ENCODE peak calls at places on chromosome 5, in four cellular contexts. Y is CD8-positive, alpha-beta memory T cell; K is left ventricle myocardium inferior; P is hepatocyte. N is an unnamed sample. For H3K36me3, the result is how much of the 10 kb centered on the place peaks cover.

GRCh38 chr5:103120607-103121200 is 603 bp downstream of the PPIP5K2 start:
- DNase-seq in Y (no peak), K (no peak), P (peak), N (no peak)

GRCh38 chr5:43601454-43602260 is 1.3 kb upstream of the NNT start:
- DNase-seq in Y (no peak), K (no peak), P (no peak), N (no peak)

GRCh38 chr5:151255621-151256286 is 2.8 kb downstream of the GM2A start:
- DNase-seq in Y (no peak), K (no peak), P (no peak), N (no peak)

GRCh38 chr5:89262030-89262429 is 379.0 kb upstream of the MEF2C start:
- DNase-seq in Y (no peak), K (no peak), P (no peak), N (no peak)

GRCh38 chr5:135977375-135977928 is 22.7 kb upstream of the LECT2 start:
- DNase-seq in Y (no peak), K (peak), P (peak), N (peak)

GRCh38 chr5:73985145-73985544 is 359.1 kb downstream of the ARHGEF28 start:
- DNase-seq in Y (no peak), K (no peak), P (peak), N (peak)

GRCh38 chr5:103808464-103809106 is 246.0 kb upstream of the NUDT12 start:
- DNase-seq in Y (no peak), K (no peak), P (peak), N (no peak)

GRCh38 chr5:87074934-87075541 is 192.6 kb upstream of the RASA1 start:
- DNase-seq in Y (peak), K (no peak), P (no peak), N (no peak)

GRCh38 chr5:10668697-10669096 is 92.3 kb downstream of the DAP start:
- DNase-seq in Y (no peak), K (no peak), P (no peak), N (no peak)

GRCh38 chr5:19739691-19740090 is 248.3 kb downstream of the CDH18 start:
- DNase-seq in Y (no peak), K (no peak), P (no peak), N (no peak)

GRCh38 chr5:95823738-95824609 is 1.4 kb upstream of the GLRX start:
- DNase-seq in Y (peak), K (peak), P (peak), N (no peak)

GRCh38 chr5:142013734-142014495 is 1.1 kb upstream of the GNPDA1 start:
- DNase-seq in Y (no peak), K (peak), P (peak), N (peak)

GRCh38 chr5:113195197-113195715 is 218.7 kb downstream of the DCP2 start:
- DNase-seq in Y (no peak), K (no peak), P (no peak), N (no peak)

GRCh38 chr5:90248640-90249039 is 160.9 kb downstream of the CETN3 start:
- DNase-seq in Y (no peak), K (no peak), P (no peak), N (no peak)

GRCh38 chr5:135344351-135344750 is 54.7 kb downstream of the MACROH2A1 start:
- DNase-seq in Y (no peak), K (no peak), P (no peak), N (no peak)

GRCh38 chr5:41973087-41973486 is 48.0 kb downstream of the FBXO4 start:
- DNase-seq in Y (no peak), K (no peak), P (no peak), N (no peak)

GRCh38 chr5:138448481-138449398 is 9.9 kb downstream of the REEP2 start:
- DNase-seq in Y (no peak), K (no peak), P (no peak), N (no peak)

GRCh38 chr5:56819027-56819881 is 3.9 kb downstream of the MAP3K1 start:
- DNase-seq in Y (no peak), K (no peak), P (no peak), N (no peak)

GRCh38 chr5:80761176-80761575 is 106.4 kb upstream of the DHFR start:
- DNase-seq in Y (no peak), K (no peak), P (no peak), N (no peak)

GRCh38 chr5:45179686-45180085 is 370.9 kb downstream of the MRPS30 start:
- DNase-seq in Y (no peak), K (no peak), P (no peak), N (no peak)

GRCh38 chr5:141369994-141370848 is at the start of gene PCDHGB3:
- DNase-seq in Y (peak), K (peak), P (no peak), N (no peak)

GRCh38 chr5:34009610-34010009 is 1.8 kb upstream of the AMACR start:
- DNase-seq in Y (no peak), K (no peak), P (no peak), N (no peak)

GRCh38 chr5:2711446-2712425 is 39.7 kb downstream of the IRX2 start:
- DNase-seq in Y (no peak), K (no peak), P (no peak), N (peak)

GRCh38 chr5:142900926-142901325 is 130.7 kb downstream of the ARHGAP26 start:
- DNase-seq in Y (no peak), K (no peak), P (peak), N (no peak)

GRCh38 chr5:108798866-108799265 is 51.2 kb downstream of the FER start:
- DNase-seq in Y (no peak), K (no peak), P (no peak), N (no peak)

GRCh38 chr5:107112207-107112606 is 558.5 kb downstream of the EFNA5 start:
- DNase-seq in Y (no peak), K (no peak), P (no peak), N (no peak)

GRCh38 chr5:150278046-150278760 is 11.4 kb downstream of the CAMK2A start:
- DNase-seq in Y (no peak), K (no peak), P (no peak), N (no peak)

GRCh38 chr5:88092938-88093635 is 175.6 kb downstream of the TMEM161B start:
- DNase-seq in Y (no peak), K (no peak), P (no peak), N (no peak)

GRCh38 chr5:178530526-178530925 is 59.7 kb downstream of the COL23A1 start:
- DNase-seq in Y (no peak), K (no peak), P (no peak), N (no peak)

GRCh38 chr5:137622850-137623249 is 113.0 kb downstream of the KLHL3 start:
- DNase-seq in Y (no peak), K (peak), P (no peak), N (peak)

GRCh38 chr5:54834121-54834842 is 151.1 kb downstream of the ESM1 start:
- DNase-seq in Y (no peak), K (peak), P (no peak), N (no peak)

GRCh38 chr5:95380103-95380628 is 11.0 kb upstream of the FAM81B start:
- DNase-seq in Y (no peak), K (no peak), P (no peak), N (no peak)

DNA sequence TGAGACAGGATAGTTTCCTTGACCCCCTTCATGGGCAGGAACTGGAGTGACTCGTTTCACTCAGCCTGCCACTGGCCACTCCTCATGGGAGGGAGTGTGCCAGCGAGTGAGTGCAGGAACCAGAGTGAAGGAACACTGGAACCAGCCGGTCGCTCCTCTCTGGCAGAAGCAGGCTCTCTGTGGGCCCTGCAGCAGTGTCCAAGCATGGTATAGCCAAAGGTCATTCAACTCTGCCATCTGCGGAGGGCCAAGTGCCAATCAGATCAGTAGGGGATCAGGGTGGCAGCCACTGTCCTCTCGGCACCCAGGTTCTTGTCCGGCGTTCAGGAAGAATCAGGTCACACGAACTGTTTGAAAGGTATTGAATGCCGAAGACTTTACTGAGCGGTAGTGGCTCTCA is 169.2 kb upstream of the PPP1R2B start:
- DNase-seq in Y (no peak), K (peak), P (no peak), N (peak)
- H3K36me3 ChIP-seq in Y (under half), K (under half), P (under half), N (under half)

GRCh38 chr5:168694289-168694688 is 115.1 kb upstream of the PANK3 start:
- DNase-seq in Y (no peak), K (no peak), P (no peak), N (no peak)

GRCh38 chr5:168693297-168693696 is 114.1 kb upstream of the PANK3 start:
- DNase-seq in Y (no peak), K (no peak), P (no peak), N (no peak)

GRCh38 chr5:168689278-168689677 is 110.1 kb upstream of the PANK3 start:
- DNase-seq in Y (no peak), K (no peak), P (no peak), N (no peak)

GRCh38 chr5:168693883-168694282 is 114.7 kb upstream of the PANK3 start:
- DNase-seq in Y (no peak), K (no peak), P (no peak), N (no peak)

DNA sequence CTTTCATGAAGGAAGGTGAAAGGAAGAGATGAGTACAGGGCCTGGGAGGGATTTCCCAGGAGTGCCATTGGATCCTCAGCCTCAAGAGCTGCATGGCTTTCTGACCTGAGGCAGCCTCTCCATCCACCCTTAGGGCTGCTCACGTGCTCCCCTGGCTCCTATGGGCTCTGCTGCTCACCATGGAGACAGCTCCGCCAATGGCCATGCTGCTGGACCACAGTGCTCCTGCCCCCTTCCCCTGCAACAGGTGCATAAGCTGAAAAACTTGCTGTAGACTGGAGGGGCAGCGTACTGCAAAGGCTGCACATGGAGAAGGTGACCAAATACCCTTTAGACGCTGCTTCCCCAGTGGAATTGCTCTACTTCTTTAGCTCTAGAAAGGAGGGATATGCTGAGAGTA is 112.7 kb upstream of the PANK3 start:
- DNase-seq in Y (no peak), K (no peak), P (no peak), N (no peak)
- H3K36me3 ChIP-seq in Y (under half), K (under half), P (under half), N (under half)

GRCh38 chr5:78888580-78889187 is 96.4 kb downstream of the ARSB start:
- DNase-seq in Y (no peak), K (peak), P (no peak), N (no peak)
- H3K36me3 ChIP-seq in Y (under half), K (under half), P (under half), N (under half)

GRCh38 chr5:132762246-132763000 is 14.6 kb downstream of the SEPTIN8 start:
- DNase-seq in Y (no peak), K (no peak), P (no peak), N (peak)

GRCh38 chr5:132764671-132765070 is 12.4 kb downstream of the SEPTIN8 start:
- DNase-seq in Y (no peak), K (no peak), P (no peak), N (no peak)

GRCh38 chr5:132761321-132762240 is 14.4 kb downstream of the CCNI2 start:
- DNase-seq in Y (no peak), K (no peak), P (no peak), N (peak)

GRCh38 chr5:132764051-132764450 is 13.0 kb downstream of the SEPTIN8 start:
- DNase-seq in Y (no peak), K (no peak), P (no peak), N (no peak)

GRCh38 chr5:132763369-132764036 is 13.5 kb downstream of the SEPTIN8 start:
- DNase-seq in Y (no peak), K (no peak), P (no peak), N (no peak)
- H3K36me3 ChIP-seq in Y (under half), K (half or more), P (under half), N (half or more)

DNA sequence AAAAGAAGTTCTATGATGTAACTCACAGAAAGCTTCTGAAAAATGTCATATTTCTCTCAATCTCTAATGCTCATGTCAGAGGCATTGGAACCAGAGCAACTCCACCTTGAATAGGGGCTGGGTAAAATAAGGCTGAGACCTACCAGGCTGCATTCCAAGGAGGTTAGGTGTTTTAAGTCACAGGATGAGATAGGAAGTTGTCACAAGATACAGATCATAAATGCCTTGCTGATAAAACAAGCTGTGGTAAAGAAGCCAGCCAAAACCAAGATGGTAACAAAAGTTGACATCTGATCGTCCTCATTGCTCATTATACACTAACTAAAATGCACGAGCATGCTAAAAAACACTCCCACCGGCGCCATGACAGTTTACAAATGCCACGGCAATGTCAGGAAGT is 411.1 kb upstream of the GRIA1 start:
- DNase-seq in Y (no peak), K (no peak), P (peak), N (no peak)
- H3K36me3 ChIP-seq in Y (under half), K (under half), P (under half), N (under half)

GRCh38 chr5:98905857-98906688 is 22.7 kb downstream of the CHD1 start:
- DNase-seq in Y (peak), K (no peak), P (peak), N (no peak)

GRCh38 chr5:98907951-98908350 is 20.9 kb downstream of the CHD1 start:
- DNase-seq in Y (no peak), K (no peak), P (no peak), N (no peak)

GRCh38 chr5:98906756-98907355 is 22.0 kb downstream of the CHD1 start:
- DNase-seq in Y (no peak), K (no peak), P (no peak), N (no peak)

GRCh38 chr5:98911221-98912040 is 17.4 kb downstream of the CHD1 start:
- DNase-seq in Y (no peak), K (no peak), P (no peak), N (no peak)

GRCh38 chr5:98909363-98909762 is 19.4 kb downstream of the CHD1 start:
- DNase-seq in Y (no peak), K (no peak), P (no peak), N (no peak)
- H3K36me3 ChIP-seq in Y (under half), K (under half), P (under half), N (under half)

GRCh38 chr5:172919525-172920446 is 39.4 kb upstream of the RPL26L1 start:
- DNase-seq in Y (no peak), K (peak), P (no peak), N (no peak)

GRCh38 chr5:172920995-172921394 is 38.2 kb upstream of the RPL26L1 start:
- DNase-seq in Y (no peak), K (no peak), P (no peak), N (no peak)

GRCh38 chr5:172920447-172920849 is 38.8 kb upstream of the RPL26L1 start:
- DNase-seq in Y (no peak), K (no peak), P (peak), N (no peak)

GRCh38 chr5:172923539-172923938 is 35.7 kb upstream of the RPL26L1 start:
- DNase-seq in Y (no peak), K (no peak), P (no peak), N (no peak)

GRCh38 chr5:172921906-172922305 is 37.3 kb upstream of the RPL26L1 start:
- DNase-seq in Y (no peak), K (no peak), P (no peak), N (no peak)
- H3K36me3 ChIP-seq in Y (under half), K (half or more), P (under half), N (half or more)

GRCh38 chr5:177134653-177135225 is 1.2 kb downstream of the NSD1 start:
- DNase-seq in Y (no peak), K (no peak), P (no peak), N (no peak)
- H3K36me3 ChIP-seq in Y (under half), K (under half), P (under half), N (under half)

GRCh38 chr5:98923961-98924360 is 4.8 kb downstream of the CHD1 start:
- DNase-seq in Y (no peak), K (no peak), P (no peak), N (no peak)
- H3K36me3 ChIP-seq in Y (under half), K (under half), P (under half), N (under half)

DNA sequence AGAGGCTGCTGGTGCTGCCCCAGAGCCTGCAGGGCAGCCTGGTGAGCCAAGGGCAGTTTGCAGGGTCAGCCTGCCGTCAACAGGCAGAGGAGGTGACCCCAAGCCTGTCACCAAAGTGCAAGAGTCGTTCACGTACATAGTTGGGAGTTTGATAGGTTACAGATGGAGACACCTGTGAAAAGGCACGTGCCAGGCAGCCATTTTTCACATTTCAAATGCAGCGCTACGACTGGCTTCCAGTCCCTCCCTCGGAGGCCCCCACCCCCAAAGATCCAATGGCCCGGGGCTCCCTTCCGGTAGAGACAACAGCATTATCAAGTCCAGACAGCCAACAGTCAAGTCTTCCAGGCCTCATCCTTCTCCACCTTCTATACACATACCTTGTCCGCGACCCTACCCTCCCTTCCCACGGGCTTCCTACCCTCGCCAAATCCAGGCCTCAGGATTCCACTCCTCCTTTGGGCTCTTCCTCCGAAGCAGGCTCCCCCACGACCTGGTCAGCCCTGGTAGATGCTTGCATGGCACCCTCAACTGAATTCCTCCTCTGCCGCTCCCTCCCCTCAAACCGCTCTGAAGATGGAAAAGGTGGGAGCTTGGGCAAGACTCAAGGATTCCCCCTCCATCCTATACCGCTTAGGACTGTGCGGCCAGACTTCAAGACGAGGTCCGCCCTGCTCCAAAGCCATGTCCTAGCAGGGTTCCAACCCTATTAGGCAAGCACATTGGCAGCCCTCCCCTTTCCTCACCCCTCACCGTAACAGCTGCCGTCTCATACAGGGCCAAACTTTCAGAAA is 13.2 kb downstream of the HNRNPH1 start:
- DNase-seq in Y (no peak), K (peak), P (no peak), N (no peak)
- H3K36me3 ChIP-seq in Y (half or more), K (half or more), P (under half), N (under half)

N was measured in upper lobe of left lung.